ENCODE peak calls at places on chromosome 11, in five cellular contexts. O is activated naive CD8-positive, alpha-beta T cell treated with anti-CD3 and anti-CD28 coated beads for 36 hours; Y is astrocyte of the spinal cord; K is AG20443; P is EL. L is an unnamed sample.

GRCh38 chr11:116504541-116505149 is 268.1 kb downstream of the BUD13 start:
- DNase-seq in O (no peak), Y (no peak), K (no peak), P (no peak), L (no peak)

GRCh38 chr11:28932940-28933339 is 824.8 kb downstream of the METTL15 start:
- DNase-seq in O (no peak), Y (no peak), K (no peak), P (no peak), L (no peak)

GRCh38 chr11:93017821-93018690 is 48.6 kb downstream of the MTNR1B start:
- DNase-seq in O (no peak), Y (peak), K (no peak), P (peak), L (peak)

GRCh38 chr11:5192738-5193137 is 7.7 kb downstream of the OR51V1 start:
- DNase-seq in O (no peak), Y (no peak), K (no peak), P (no peak), L (no peak)

GRCh38 chr11:68297052-68297378 is 15.4 kb upstream of the LRP5 start:
- DNase-seq in O (no peak), Y (no peak), K (no peak), P (no peak), L (no peak)

GRCh38 chr11:89491141-89491690 is at the start of gene NOX4:
- DNase-seq in O (no peak), Y (peak), K (peak), P (peak), L (peak)

GRCh38 chr11:124623861-124624525 is 1.3 kb downstream of the TBRG1 start:
- DNase-seq in O (no peak), Y (no peak), K (peak), P (peak), L (peak)

GRCh38 chr11:11977206-11977938 is 31.1 kb downstream of the DKK3 start:
- DNase-seq in O (no peak), Y (peak), K (peak), P (peak), L (peak)

GRCh38 chr11:96388891-96389603 is 665 bp downstream of the CCDC82 start:
- DNase-seq in O (no peak), Y (no peak), K (peak), P (no peak), L (peak)

GRCh38 chr11:118010738-118011461 is 24.7 kb downstream of the IL10RA start:
- DNase-seq in O (no peak), Y (no peak), K (no peak), P (no peak), L (no peak)

GRCh38 chr11:113567867-113568266 is 92.7 kb upstream of the DRD2 start:
- DNase-seq in O (no peak), Y (no peak), K (no peak), P (no peak), L (no peak)

GRCh38 chr11:37946155-37946766 is 1348.2 kb upstream of the RAG2 start:
- DNase-seq in O (peak), Y (peak), K (no peak), P (peak), L (peak)

GRCh38 chr11:67404515-67405195 is 772 bp downstream of the TBC1D10C start:
- DNase-seq in O (peak), Y (no peak), K (no peak), P (no peak), L (no peak)

GRCh38 chr11:84855846-84856245 is 771.3 kb downstream of the DLG2 start:
- DNase-seq in O (no peak), Y (peak), K (peak), P (peak), L (peak)

GRCh38 chr11:36069576-36070214 is 125.8 kb downstream of the LDLRAD3 start:
- DNase-seq in O (no peak), Y (no peak), K (no peak), P (no peak), L (no peak)

L was measured in AG10803.